ENCODE peak calls at places on chromosomes 6 and 20, in eight cellular contexts. H is OCI-LY7, L is heart left ventricle, S is progenitor cell of endocrine pancreas, K is glutamatergic neuron, F is Calu3, P is HFF-Myc, J is stomach. M is an unnamed sample.
A peak's percentile ranks its signal among the peaks of the same experiment; 100 is the strongest.

GRCh38 chr6:123074616-123075015 is 78.6 kb downstream of the CLVS2 start:
- DNase-seq in L (no peak), J (no peak), H (no peak), S (no peak), P (no peak), F (no peak), K (no peak), M (no peak)

GRCh38 chr6:90217621-90218496 is 78.8 kb downstream of the BACH2 start:
- DNase-seq in J (peak; percentile 56), H (no peak), L (no peak), P (no peak), K (no peak), F (peak; percentile 67), S (peak; percentile 45), M (peak; percentile 76)

GRCh38 chr20:59945175-59945574 is 5.0 kb downstream of the FAM217B start:
- DNase-seq in F (no peak), K (no peak), H (no peak), P (no peak), L (no peak), J (no peak), S (no peak), M (no peak)

GRCh38 chr20:38790210-38791053 is 15.1 kb upstream of the PPP1R16B start:
- DNase-seq in P (peak; percentile 14), S (no peak), J (no peak), H (peak; percentile 53), K (peak; percentile 40), F (peak; percentile 22), L (no peak), M (no peak)

GRCh38 chr20:63087236-63087871 is 80.6 kb upstream of the BHLHE23 start:
- DNase-seq in L (no peak), H (no peak), J (no peak), S (no peak), P (no peak), K (no peak), F (no peak), M (peak; percentile 63)

GRCh38 chr20:6037082-6037481 is 16.8 kb downstream of the LRRN4 start:
- DNase-seq in L (no peak), S (no peak), P (no peak), J (no peak), F (no peak), H (no peak), K (no peak), M (no peak)

GRCh38 chr20:21377701-21378100 is 19.6 kb downstream of the NKX2-4 start:
- DNase-seq in S (no peak), L (no peak), J (no peak), F (no peak), K (no peak), P (no peak), H (no peak), M (no peak)

GRCh38 chr6:108119212-108120141 is 44.9 kb upstream of the OSTM1 start:
- DNase-seq in F (no peak), P (no peak), J (no peak), K (peak; percentile 24), H (no peak), S (no peak), L (no peak), M (no peak)

GRCh38 chr6:35897486-35897885 is 23.4 kb downstream of the SRPK1 start:
- DNase-seq in L (no peak), F (no peak), P (no peak), K (no peak), H (no peak), S (no peak), J (no peak), M (no peak)

GRCh38 chr6:53439556-53439955 is 90.8 kb upstream of the ELOVL5 start:
- DNase-seq in J (no peak), H (no peak), K (no peak), S (no peak), L (no peak), P (no peak), F (no peak), M (no peak)

GRCh38 chr6:38349795-38350194 is 289.9 kb downstream of the BTBD9 start:
- DNase-seq in S (no peak), J (no peak), F (no peak), H (no peak), P (peak; percentile 43), K (no peak), L (no peak), M (no peak)

GRCh38 chr6:155121699-155122098 is 126.6 kb downstream of the TIAM2 start:
- DNase-seq in P (no peak), S (no peak), H (no peak), F (no peak), L (no peak), J (no peak), K (peak; percentile 80), M (no peak)

GRCh38 chr6:37316071-37316470 is 37.7 kb upstream of the RNF8 start:
- DNase-seq in J (no peak), F (no peak), P (no peak), L (no peak), K (no peak), S (no peak), H (no peak), M (no peak)

DNA sequence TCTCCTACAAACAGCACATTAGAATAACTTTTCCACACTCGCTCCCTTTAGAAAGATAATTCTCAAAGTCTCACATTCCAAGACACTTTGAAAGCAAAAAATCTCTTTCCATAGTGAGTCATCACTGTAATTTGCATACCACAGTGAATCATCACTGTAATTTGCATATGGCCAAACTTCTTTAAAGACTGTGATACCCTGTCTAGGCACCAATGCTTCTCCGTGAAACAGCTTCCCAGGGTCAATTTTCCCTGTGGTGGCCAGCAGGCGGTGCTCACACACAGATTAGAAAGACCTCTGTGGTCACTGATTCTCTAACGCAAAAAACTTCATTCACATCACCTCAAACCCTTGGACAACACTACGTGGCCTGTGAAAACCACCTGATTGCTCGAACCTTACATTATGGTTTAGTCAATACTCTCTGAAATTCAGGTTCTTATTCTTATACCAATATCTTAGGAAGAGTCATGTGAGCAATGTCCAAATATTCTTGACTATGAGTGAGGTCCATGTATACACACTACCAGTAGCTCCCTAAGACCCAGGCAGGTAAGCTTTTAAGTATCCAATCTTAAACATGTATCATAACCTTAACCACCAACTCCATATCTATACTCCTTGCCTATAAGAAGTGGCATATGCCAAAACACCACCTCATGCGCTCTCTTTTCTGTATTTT is 78.5 kb upstream of the PHACTR1 start:
- DNase-seq in J (peak; percentile 60), S (peak; percentile 35), L (peak; percentile 20), P (peak; percentile 72), K (peak; percentile 77), H (peak; percentile 27), F (peak; percentile 66), M (no peak)
- TF ChIP-seq CTCF in J (peak; percentile 22), S (peak; percentile 86), L (peak; percentile 59), P (peak; percentile 89), K (peak; percentile 82), H (peak; percentile 80), F (peak; percentile 56), M (peak; percentile 91)

GRCh38 chr6:6946477-6947145 is 161.2 kb upstream of the RREB1 start:
- DNase-seq in J (no peak), P (no peak), L (no peak), F (no peak), S (no peak), H (no peak), K (no peak), M (no peak)
- TF ChIP-seq CTCF in J (no peak), P (no peak), L (no peak), F (no peak), S (no peak), H (no peak), K (no peak), M (no peak)

GRCh38 chr6:21935561-21936028 is 342.0 kb downstream of the SOX4 start:
- DNase-seq in F (peak; percentile 50), L (no peak), H (peak; percentile 68), S (no peak), J (peak; percentile 55), P (no peak), K (peak; percentile 34), M (no peak)
- TF ChIP-seq CTCF in F (peak; percentile 48), L (peak; percentile 61), H (peak; percentile 91), S (peak; percentile 56), J (peak; percentile 51), P (peak; percentile 70), K (peak; percentile 74), M (peak; percentile 75)

GRCh38 chr6:106997392-106998257 is 23.1 kb upstream of the CD24 start:
- DNase-seq in S (peak; percentile 26), L (no peak), K (peak; percentile 76), J (peak; percentile 53), H (peak; percentile 87), P (peak; percentile 31), F (peak; percentile 80), M (no peak)
- TF ChIP-seq CTCF in S (peak; percentile 91), L (peak; percentile 58), K (peak; percentile 91), J (peak; percentile 24), H (peak; percentile 99), P (peak; percentile 98), F (peak; percentile 88), M (peak; percentile 94)

GRCh38 chr6:34248198-34248726 is 544 bp downstream of the SMIM29 start:
- DNase-seq in P (no peak), F (peak; percentile 69), L (peak; percentile 70), K (peak; percentile 75), H (peak; percentile 42), S (no peak), J (peak; percentile 52), M (no peak)

GRCh38 chr6:34247481-34248197 is 1.2 kb downstream of the SMIM29 start:
- DNase-seq in H (peak; percentile 16), P (no peak), K (no peak), S (no peak), J (no peak), F (no peak), L (no peak), M (no peak)

GRCh38 chr6:34248727-34249468 is at the start of gene SMIM29:
- DNase-seq in J (peak; percentile 97), L (peak; percentile 97), P (peak; percentile 82), H (peak; percentile 97), F (peak; percentile 100), K (peak; percentile 97), S (peak; percentile 97), M (peak; percentile 99)

GRCh38 chr6:34246249-34246562 is 2.6 kb downstream of the SMIM29 start:
- DNase-seq in S (no peak), P (peak; percentile 62), K (no peak), H (no peak), F (no peak), L (no peak), J (no peak), M (no peak)

DNA sequence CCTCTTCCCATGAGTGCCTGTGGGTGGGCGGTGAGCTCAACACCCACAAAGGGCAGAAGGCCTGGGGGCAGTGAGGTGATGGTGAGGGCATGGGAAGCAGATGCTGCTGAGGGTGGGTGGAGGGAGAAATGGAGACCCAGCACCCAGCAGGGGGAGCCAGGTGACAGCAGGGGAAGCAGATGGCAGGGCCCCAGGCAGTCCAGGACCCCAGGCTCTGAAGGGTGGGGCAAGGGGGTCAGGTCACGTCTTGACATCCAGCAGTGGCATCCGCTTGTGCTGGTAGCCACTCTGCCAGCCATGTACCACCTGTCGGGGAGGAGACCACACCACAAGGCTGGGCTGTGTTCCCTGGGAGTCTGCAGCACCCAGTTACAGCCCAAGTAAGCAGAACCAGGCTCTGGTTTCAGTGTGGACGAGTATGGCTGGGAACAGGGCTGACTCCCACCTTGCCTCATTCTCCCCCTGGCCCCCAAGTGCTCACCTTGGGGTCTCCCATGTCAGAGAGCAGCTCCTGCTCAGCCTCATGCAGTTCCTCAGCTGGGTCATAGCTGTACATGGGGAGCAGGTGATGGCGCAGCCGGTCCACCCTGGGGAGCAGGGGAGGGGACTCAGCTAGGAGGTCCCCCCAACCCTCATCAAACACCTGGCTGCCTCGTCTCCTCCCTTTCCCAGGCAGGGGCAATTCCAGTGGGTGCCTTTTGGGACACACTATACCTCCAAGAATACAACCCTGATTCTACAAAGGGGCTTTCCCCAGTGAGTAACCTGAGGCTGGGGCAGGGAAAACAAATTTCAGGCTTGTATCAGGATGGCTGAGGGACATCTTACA is 2.0 kb downstream of the SMIM29 start:
- DNase-seq in F (peak; percentile 87), L (no peak), H (peak; percentile 73), S (no peak), P (no peak), K (peak; percentile 67), J (no peak), M (no peak)
- TF ChIP-seq CTCF in F (peak; percentile 65), L (peak; percentile 31), H (peak; percentile 79), S (peak; percentile 50), P (peak; percentile 68), K (peak; percentile 45), J (no peak), M (peak; percentile 51)

M was measured in type B pancreatic cell.